ENCODE peak calls at places on chromosomes 3 and 15, in six cellular contexts. Q is anterior cingulate cortex, D is hypothalamus, R is posterior cingulate gyrus, V is AG09319, N is fibroblast of pulmonary artery. A is an unnamed sample.

GRCh38 chr3:101928890-101929289 is 79.6 kb downstream of the NFKBIZ start:
- DNase-seq in Q (no peak), D (no peak), R (no peak), V (no peak), N (peak), A (peak)

GRCh38 chr3:56799251-56799882 is 2.4 kb downstream of the ARHGEF3 start:
- DNase-seq in Q (no peak), D (no peak), R (no peak), V (no peak), N (peak), A (no peak)

GRCh38 chr3:43770426-43771103 is 79.8 kb downstream of the ABHD5 start:
- DNase-seq in Q (no peak), D (no peak), R (no peak), V (no peak), N (peak), A (peak)

GRCh38 chr3:111548060-111548459 is 6.1 kb downstream of the CD96 start:
- DNase-seq in Q (no peak), D (no peak), R (no peak), V (no peak), N (peak), A (no peak)

GRCh38 chr3:42747581-42747980 is 25.5 kb downstream of the CCDC13 start:
- DNase-seq in Q (no peak), D (no peak), R (no peak), V (no peak), N (no peak), A (no peak)

GRCh38 chr15:49847436-49847835 is 226.6 kb downstream of the DTWD1 start:
- DNase-seq in Q (no peak), D (no peak), R (no peak), V (no peak), N (peak), A (no peak)

GRCh38 chr15:71422530-71423259 is 307.4 kb downstream of the THSD4 start:
- DNase-seq in Q (no peak), D (no peak), R (no peak), V (no peak), N (no peak), A (no peak)

GRCh38 chr3:45082139-45082538 is 56.0 kb downstream of the CLEC3B start:
- DNase-seq in Q (no peak), D (no peak), R (no peak), V (no peak), N (peak), A (no peak)

GRCh38 chr3:43647331-43648166 is 25.7 kb upstream of the ANO10 start:
- DNase-seq in Q (no peak), D (no peak), R (no peak), V (no peak), N (no peak), A (no peak)

GRCh38 chr3:52887166-52887565 is 10.2 kb downstream of the STIMATE start:
- DNase-seq in Q (no peak), D (no peak), R (no peak), V (no peak), N (no peak), A (no peak)

GRCh38 chr3:106299300-106300098 is 430.7 kb upstream of the CBLB start:
- DNase-seq in Q (no peak), D (no peak), R (no peak), V (peak), N (peak), A (peak)

GRCh38 chr3:58329150-58329921 is 3.4 kb upstream of the PXK start:
- DNase-seq in Q (no peak), D (no peak), R (no peak), V (no peak), N (no peak), A (no peak)

GRCh38 chr3:10432931-10433330 is 72.5 kb downstream of the ATP2B2 start:
- DNase-seq in Q (no peak), D (no peak), R (no peak), V (no peak), N (no peak), A (no peak)

GRCh38 chr3:182315313-182315712 is 478.0 kb upstream of the ATP11B start:
- DNase-seq in Q (no peak), D (no peak), R (no peak), V (no peak), N (no peak), A (no peak)

GRCh38 chr3:100089802-100090668 is 24.3 kb downstream of the FILIP1L start:
- DNase-seq in Q (no peak), D (no peak), R (no peak), V (no peak), N (peak), A (peak)

GRCh38 chr3:184691397-184692131 is 20.3 kb downstream of the MAGEF1 start:
- DNase-seq in Q (no peak), D (no peak), R (no peak), V (no peak), N (no peak), A (no peak)

GRCh38 chr3:111076732-111077131 is 5.1 kb downstream of the NECTIN3 start:
- DNase-seq in Q (no peak), D (no peak), R (no peak), V (no peak), N (no peak), A (peak)

GRCh38 chr3:180253283-180253682 is 216.5 kb upstream of the PEX5L start:
- DNase-seq in Q (no peak), D (no peak), R (no peak), V (no peak), N (no peak), A (no peak)

GRCh38 chr15:75200765-75201608 is 695 bp upstream of the C15orf39 start:
- DNase-seq in Q (no peak), D (no peak), R (no peak), V (no peak), N (peak), A (peak)

GRCh38 chr3:127732879-127733350 is 60.2 kb downstream of the ABTB1 start:
- DNase-seq in Q (no peak), D (no peak), R (no peak), V (no peak), N (no peak), A (no peak)

GRCh38 chr3:197593046-197593380 is 37.2 kb upstream of the BDH1 start:
- DNase-seq in Q (no peak), D (no peak), R (no peak), V (no peak), N (no peak), A (no peak)

GRCh38 chr15:84822774-84823579 is 5.8 kb downstream of the ALPK3 start:
- DNase-seq in Q (no peak), D (no peak), R (no peak), V (no peak), N (no peak), A (no peak)

GRCh38 chr3:189588061-189588817 is 43.0 kb upstream of the TP63 start:
- DNase-seq in Q (no peak), D (no peak), R (no peak), V (peak), N (peak), A (no peak)

GRCh38 chr15:54482251-54482650 is 504.0 kb downstream of the UNC13C start:
- DNase-seq in Q (no peak), D (no peak), R (no peak), V (no peak), N (no peak), A (no peak)

GRCh38 chr3:165624761-165625160 is 212.5 kb downstream of the BCHE start:
- DNase-seq in Q (no peak), D (no peak), R (no peak), V (no peak), N (peak), A (no peak)

GRCh38 chr3:190375671-190376070 is 12.3 kb upstream of the CLDN16 start:
- DNase-seq in Q (no peak), D (no peak), R (no peak), V (no peak), N (no peak), A (peak)